ENCODE peak calls at places on chromosomes 3 and 15, in eight cellular contexts. A is GM23338; O is heart left ventricle; N is transverse colon; R is fibroblast of lung; U is SJSA1; M is CD8-positive, alpha-beta memory T cell; V is mesenchymal stem cell. P is an unnamed sample. For H3K27me3, the result is how much of the 10 kb centered on the place peaks cover.

GRCh38 chr3:94036909-94037507 is 8.6 kb upstream of the STX19 start:
- DNase-seq in O (no peak), U (peak), R (peak), A (peak), V (peak), N (no peak), M (no peak), P (no peak)

GRCh38 chr15:68635142-68635541 is 56.3 kb downstream of the CORO2B start:
- DNase-seq in R (no peak), U (no peak), A (no peak), O (peak), N (no peak), M (no peak), V (no peak), P (no peak)

GRCh38 chr3:125374501-125374995 is 577 bp downstream of the ZNF148 start:
- DNase-seq in O (peak), U (peak), V (peak), A (peak), M (no peak), R (peak), N (peak), P (peak)

GRCh38 chr3:190318666-190319065 is 3.6 kb downstream of the CLDN1 start:
- DNase-seq in A (no peak), N (no peak), M (no peak), U (no peak), R (no peak), V (no peak), O (no peak), P (no peak)

GRCh38 chr3:175270199-175270837 is 411.2 kb downstream of the NAALADL2 start:
- DNase-seq in N (no peak), U (peak), V (peak), O (no peak), R (peak), M (no peak), A (peak), P (no peak)

GRCh38 chr15:31277335-31278055 is 49.1 kb upstream of the KLF13 start:
- DNase-seq in A (no peak), V (no peak), U (no peak), M (no peak), O (peak), N (no peak), R (no peak), P (no peak)

GRCh38 chr3:60555704-60556340 is 695.4 kb downstream of the FHIT start:
- DNase-seq in N (no peak), O (no peak), V (peak), U (peak), R (peak), M (no peak), A (peak), P (no peak)

GRCh38 chr15:38267416-38268022 is 14.9 kb downstream of the SPRED1 start:
- DNase-seq in V (no peak), A (no peak), U (no peak), O (no peak), M (no peak), N (no peak), R (peak), P (no peak)

GRCh38 chr3:20022954-20023644 is 11.0 kb upstream of the PP2D1 start:
- DNase-seq in M (no peak), U (no peak), O (no peak), V (no peak), A (no peak), R (no peak), N (no peak), P (no peak)

GRCh38 chr15:41544650-41545015 is 576 bp upstream of the RPAP1 start:
- DNase-seq in N (peak), V (no peak), A (no peak), R (no peak), M (peak), O (no peak), U (no peak), P (peak)

GRCh38 chr3:50356553-50356952 is 2.8 kb downstream of the TMEM115 start:
- DNase-seq in M (no peak), O (peak), R (no peak), V (no peak), A (no peak), U (no peak), N (peak), P (no peak)

GRCh38 chr3:128473180-128473519 is 6.5 kb upstream of the DNAJB8 start:
- DNase-seq in N (no peak), U (no peak), V (no peak), A (no peak), O (no peak), R (no peak), M (no peak), P (no peak)

GRCh38 chr3:128471720-128472119 is 5.0 kb upstream of the DNAJB8 start:
- DNase-seq in O (no peak), R (no peak), A (no peak), N (no peak), U (no peak), M (no peak), V (no peak), P (no peak)

GRCh38 chr3:128470134-128470915 is 3.6 kb upstream of the DNAJB8 start:
- DNase-seq in V (no peak), M (no peak), U (no peak), A (no peak), R (no peak), O (no peak), N (no peak), P (no peak)

GRCh38 chr3:128473737-128474136 is 7.0 kb upstream of the DNAJB8 start:
- DNase-seq in A (no peak), R (no peak), U (no peak), V (no peak), O (no peak), M (no peak), N (no peak), P (no peak)

DNA sequence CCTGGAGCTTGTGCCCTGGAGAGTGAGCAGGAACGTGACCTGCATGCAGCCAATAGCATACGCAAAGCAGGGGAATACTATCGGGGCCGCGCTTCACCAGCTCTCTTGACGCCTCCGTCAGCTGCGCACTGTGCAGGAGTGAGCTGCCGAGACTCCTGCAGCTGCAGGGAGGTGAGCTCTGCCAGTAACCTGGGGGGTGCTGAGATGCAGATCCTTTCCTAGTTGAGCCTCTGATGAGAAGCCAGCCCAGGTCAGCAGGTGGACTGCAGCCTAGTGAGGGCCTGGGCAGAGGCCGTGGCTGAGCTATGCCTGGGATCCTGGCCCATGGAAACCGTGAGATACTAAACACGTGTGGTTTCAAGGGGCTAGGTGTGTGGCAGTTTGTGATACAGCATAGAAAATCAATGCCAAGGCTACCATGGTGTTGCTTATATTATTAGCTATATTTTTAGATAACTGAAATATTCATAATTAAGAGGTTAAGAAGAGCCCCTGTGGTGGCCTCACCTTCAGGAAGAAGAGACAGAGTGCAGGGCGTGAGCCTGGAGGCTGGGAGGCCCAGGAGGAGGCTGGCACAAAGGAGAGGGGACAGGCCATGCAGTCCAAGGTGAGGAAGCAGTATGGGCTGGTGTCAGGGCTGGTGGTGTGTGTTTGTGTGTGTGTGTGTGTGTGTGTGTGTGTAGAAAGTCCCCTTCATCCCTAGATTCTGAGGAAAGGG is 5.9 kb upstream of the DNAJB8 start:
- DNase-seq in V (no peak), R (no peak), O (no peak), U (no peak), A (no peak), N (no peak), M (no peak), P (no peak)
- H3K27me3 ChIP-seq in V (half or more), R (under half), O (under half), U (under half), A (half or more), N (under half), M (under half), P (under half)

DNA sequence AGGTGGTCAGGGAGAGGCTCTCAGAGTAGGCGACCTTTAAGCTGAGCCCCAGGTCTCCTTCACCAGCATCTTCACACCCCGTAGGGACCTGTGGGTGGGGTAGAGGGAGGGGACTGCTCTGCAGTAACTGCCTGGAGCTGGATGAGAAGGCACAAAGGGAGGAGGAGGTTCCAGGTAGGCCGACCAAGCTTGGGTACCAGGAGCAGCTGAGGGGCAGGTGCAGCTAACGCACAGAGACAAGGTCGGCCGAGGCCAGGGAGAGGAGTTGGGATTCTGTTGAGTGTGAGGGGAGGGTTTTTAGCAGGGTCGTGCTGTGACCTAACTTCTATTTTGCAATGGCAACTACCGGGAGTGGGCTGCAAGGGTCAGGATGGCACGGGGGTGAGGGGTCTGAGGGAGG is 5.9 kb upstream of the GRIP2 start:
- DNase-seq in R (no peak), O (no peak), M (no peak), A (no peak), U (no peak), N (no peak), V (no peak), P (no peak)
- H3K27me3 ChIP-seq in R (under half), O (under half), M (under half), A (under half), U (under half), N (under half), V (under half), P (half or more)

DNA sequence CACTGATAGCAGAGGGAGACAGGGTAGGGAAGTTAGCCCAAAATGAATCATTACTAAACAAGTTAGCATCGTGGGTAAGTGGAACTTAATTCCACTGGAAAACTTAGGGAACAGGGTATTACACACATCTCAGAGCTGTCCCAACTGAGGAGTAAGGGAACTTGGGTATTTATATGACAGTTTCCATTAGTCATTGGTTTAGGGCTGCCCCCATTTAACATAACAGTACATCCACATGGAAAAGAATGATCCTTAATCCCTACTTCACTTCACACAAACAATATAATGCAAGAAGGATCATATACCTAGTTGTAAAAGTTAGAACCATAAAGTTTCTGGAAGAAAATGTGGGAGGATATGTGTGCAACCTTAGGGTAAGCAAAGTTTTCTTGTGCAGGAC is 4.3 kb upstream of the REC114 start:
- DNase-seq in M (no peak), R (no peak), O (no peak), A (no peak), N (no peak), V (no peak), U (no peak), P (no peak)
- H3K27me3 ChIP-seq in M (under half), R (under half), O (under half), A (under half), N (under half), V (under half), U (under half), P (under half)

GRCh38 chr15:72999586-72999985 is 52.7 kb upstream of the NEO1 start:
- DNase-seq in A (no peak), V (no peak), M (no peak), O (no peak), R (no peak), N (no peak), U (no peak), P (no peak)
- H3K27me3 ChIP-seq in A (under half), V (under half), M (under half), O (under half), R (under half), N (under half), U (under half), P (under half)